ENCODE peak calls at places on chromosomes 6 and 20, in nine cellular contexts. I is stimulated activated CD4-positive, alpha-beta T cell treated with anti-CD3 and anti-CD28 coated beads, TNF-alpha, amount 100 ng/mL, for 48 hours; C is nephron progenitor cell; U is cardiac muscle cell; A is WTC11; V is GM20000; O is RKO; P is stimulated activated naive CD4-positive, alpha-beta T cell; Q is SK-MEL-5. T is an unnamed sample.

GRCh38 chr6:96015321-96015790 is 418 bp upstream of the FUT9 start:
- DNase-seq in U (peak; percentile 46), P (no peak), O (no peak), V (no peak), C (peak; percentile 59), I (no peak), A (no peak), Q (no peak), T (no peak)

GRCh38 chr6:29705389-29706231 is 17.6 kb upstream of the HLA-F start:
- DNase-seq in P (no peak), U (peak; percentile 69), Q (peak; percentile 70), V (no peak), I (no peak), O (peak; percentile 74), A (no peak), C (peak; percentile 22), T (no peak)

GRCh38 chr6:161889324-161889723 is 615.5 kb upstream of the AGPAT4 start:
- DNase-seq in A (no peak), V (no peak), Q (no peak), P (no peak), U (no peak), O (no peak), I (no peak), C (no peak), T (no peak)

GRCh38 chr6:105077592-105078463 is 102.0 kb downstream of the POPDC3 start:
- DNase-seq in V (peak; percentile 25), C (no peak), U (peak; percentile 54), A (no peak), P (no peak), I (no peak), O (peak; percentile 63), Q (peak; percentile 77), T (no peak)

GRCh38 chr6:15416932-15417509 is 171.2 kb downstream of the JARID2 start:
- DNase-seq in V (no peak), A (no peak), I (no peak), Q (no peak), U (no peak), O (no peak), P (no peak), C (no peak), T (no peak)

GRCh38 chr6:90294989-90295853 is 1.4 kb downstream of the BACH2 start:
- DNase-seq in I (peak; percentile 65), V (peak; percentile 61), P (peak; percentile 59), Q (no peak), C (peak; percentile 57), U (peak; percentile 51), A (peak; percentile 35), O (no peak), T (peak; percentile 39)

GRCh38 chr20:23078994-23079364 is 7.1 kb downstream of the CD93 start:
- DNase-seq in I (no peak), V (no peak), P (no peak), A (peak; percentile 69), C (no peak), U (peak; percentile 32), Q (peak; percentile 29), O (no peak), T (no peak)

GRCh38 chr6:26089272-26089671 is 2.0 kb downstream of the HFE start:
- DNase-seq in U (no peak), O (no peak), I (no peak), V (no peak), P (no peak), Q (no peak), A (no peak), C (no peak), T (no peak)

GRCh38 chr6:88114838-88115237 is 51.3 kb downstream of the CNR1 start:
- DNase-seq in C (no peak), O (no peak), P (no peak), V (peak; percentile 11), Q (no peak), U (no peak), A (no peak), I (no peak), T (no peak)

GRCh38 chr6:149723771-149724417 is 6.0 kb upstream of the LATS1 start:
- DNase-seq in U (peak; percentile 41), C (no peak), A (no peak), O (peak; percentile 77), I (no peak), V (no peak), P (no peak), Q (peak; percentile 90), T (no peak)

GRCh38 chr6:144131248-144131709 is 19.0 kb upstream of the STX11 start:
- DNase-seq in O (peak; percentile 89), U (no peak), I (no peak), P (no peak), A (no peak), C (no peak), Q (no peak), V (peak; percentile 27), T (no peak)

GRCh38 chr6:157104803-157105202 is 218.5 kb downstream of the TMEM242 start:
- DNase-seq in V (no peak), A (no peak), C (no peak), U (no peak), I (no peak), O (no peak), Q (no peak), P (no peak), T (no peak)

GRCh38 chr6:38957426-38957825 is 91.2 kb upstream of the GLP1R start:
- DNase-seq in A (no peak), I (no peak), P (no peak), U (no peak), Q (no peak), O (no peak), C (no peak), V (no peak), T (no peak)

GRCh38 chr20:46192376-46192944 is 74.3 kb downstream of the CD40 start:
- DNase-seq in U (no peak), Q (no peak), P (no peak), C (peak; percentile 69), V (no peak), O (no peak), I (no peak), A (no peak), T (no peak)

GRCh38 chr6:126388235-126388634 is 48.3 kb downstream of the CENPW start:
- DNase-seq in O (no peak), P (no peak), U (no peak), I (no peak), A (no peak), V (no peak), C (no peak), Q (no peak), T (no peak)

GRCh38 chr6:154218336-154218735 is 138.3 kb downstream of the IPCEF1 start:
- DNase-seq in V (no peak), C (no peak), A (no peak), O (no peak), P (no peak), Q (no peak), U (no peak), I (no peak), T (no peak)

GRCh38 chr6:105253787-105254186 is 74.0 kb upstream of the POPDC3 start:
- DNase-seq in Q (no peak), A (no peak), U (no peak), P (no peak), C (no peak), V (no peak), I (no peak), O (no peak), T (no peak)

GRCh38 chr6:27545271-27546046 is 72.6 kb upstream of the ZNF184 start:
- DNase-seq in I (peak; percentile 66), C (peak; percentile 80), O (no peak), U (peak; percentile 45), Q (peak; percentile 98), P (no peak), A (peak; percentile 92), V (peak; percentile 62), T (no peak)

GRCh38 chr6:25155221-25155620 is 124.0 kb upstream of the CARMIL1 start:
- DNase-seq in V (no peak), I (no peak), A (no peak), Q (no peak), P (no peak), O (no peak), C (no peak), U (no peak), T (no peak)

T was measured in NCI-H187.